ENCODE peak calls at places on chromosomes 7 and 10, in eight cellular contexts. U, M, D, J, K, E, O and Z are unnamed samples.

GRCh38 chr10:15579605-15580004 is 140.1 kb downstream of the ITGA8 start:
- DNase-seq in D (no peak), K (no peak), U (no peak), O (no peak), E (no peak), J (no peak), M (no peak), Z (peak; percentile 75)

GRCh38 chr7:70568674-70569334 is 563.1 kb upstream of the GALNT17 start:
- DNase-seq in M (no peak), D (no peak), O (no peak), K (no peak), J (no peak), E (no peak), U (no peak), Z (no peak)

GRCh38 chr10:44948713-44949112 is 10.9 kb upstream of the RASSF4 start:
- DNase-seq in D (no peak), J (no peak), O (no peak), M (no peak), E (no peak), K (no peak), U (no peak), Z (no peak)

GRCh38 chr10:75038335-75038734 is 73.1 kb upstream of the SAMD8 start:
- DNase-seq in O (no peak), J (no peak), E (no peak), M (no peak), D (no peak), K (no peak), U (no peak), Z (no peak)

GRCh38 chr7:7731732-7732131 is 13.3 kb upstream of the RPA3 start:
- DNase-seq in E (no peak), U (no peak), J (no peak), M (no peak), K (no peak), O (no peak), D (no peak), Z (no peak)

GRCh38 chr7:92624298-92624996 is 34.3 kb upstream of the FAM133B start:
- DNase-seq in D (no peak), O (no peak), J (no peak), E (no peak), K (no peak), U (no peak), M (no peak), Z (no peak)

GRCh38 chr7:131581241-131582157 is 25.1 kb upstream of the PODXL start:
- DNase-seq in M (no peak), O (no peak), J (no peak), U (no peak), K (no peak), E (no peak), D (no peak), Z (no peak)

GRCh38 chr7:143284591-143285453 is at the start of gene TMEM139:
- DNase-seq in D (no peak), J (no peak), K (no peak), U (no peak), E (no peak), O (no peak), M (no peak), Z (no peak)

GRCh38 chr10:21953585-21954057 is 49.9 kb downstream of the DNAJC1 start:
- DNase-seq in E (peak; percentile 30), D (no peak), J (no peak), K (no peak), M (no peak), O (no peak), U (no peak), Z (peak; percentile 68)

GRCh38 chr10:111017093-111017492 is 59.7 kb upstream of the ADRA2A start:
- DNase-seq in U (no peak), K (no peak), D (no peak), O (no peak), M (no peak), J (no peak), E (no peak), Z (no peak)

GRCh38 chr7:82700739-82701138 is 257.2 kb upstream of the CACNA2D1 start:
- DNase-seq in J (no peak), O (no peak), K (no peak), U (no peak), E (no peak), M (no peak), D (no peak), Z (no peak)

GRCh38 chr10:94344522-94345122 is 18.1 kb downstream of the NOC3L start:
- DNase-seq in M (no peak), E (no peak), K (no peak), D (no peak), U (no peak), O (no peak), J (no peak), Z (no peak)